ENCODE peak calls at places on chromosomes 7 and 10, in four cellular contexts. D is left ventricle myocardium inferior, V is mammary epithelial cell, K is astrocyte of the cerebellum. F is an unnamed sample.

GRCh38 chr7:151248191-151249033 is at the start of gene SMARCD3:
- DNase-seq in D (peak; percentile 83), V (peak; percentile 16), K (peak; percentile 40), F (no peak)

GRCh38 chr7:146539836-146540235 is 423.2 kb downstream of the CNTNAP2 start:
- DNase-seq in D (no peak), V (no peak), K (no peak), F (no peak)

GRCh38 chr7:14806886-14807285 is 95.7 kb downstream of the DGKB start:
- DNase-seq in D (no peak), V (no peak), K (no peak), F (no peak)

GRCh38 chr7:101094791-101095375 is 9.6 kb downstream of the TRIM56 start:
- DNase-seq in D (no peak), V (no peak), K (no peak), F (peak; percentile 45)

GRCh38 chr10:119546009-119546408 is 3.5 kb upstream of the RGS10 start:
- DNase-seq in D (no peak), V (no peak), K (no peak), F (no peak)

GRCh38 chr7:117015258-117016184 is 62.2 kb downstream of the ST7 start:
- DNase-seq in D (no peak), V (peak; percentile 47), K (no peak), F (peak; percentile 47)

GRCh38 chr10:74968621-74969019 is 142.2 kb downstream of the KAT6B start:
- DNase-seq in D (no peak), V (no peak), K (no peak), F (no peak)

GRCh38 chr10:132302421-132302820 is 5.3 kb downstream of the STK32C start:
- DNase-seq in D (no peak), V (no peak), K (no peak), F (no peak)

GRCh38 chr10:112217413-112218390 is 34.1 kb upstream of the GPAM start:
- DNase-seq in D (no peak), V (no peak), K (no peak), F (no peak)

GRCh38 chr7:142669074-142669654 is 80.1 kb upstream of the PRSS1 start:
- DNase-seq in D (no peak), V (peak; percentile 4), K (peak; percentile 9), F (peak; percentile 39)

GRCh38 chr7:98240961-98241673 is 10.9 kb downstream of the TECPR1 start:
- DNase-seq in D (no peak), V (no peak), K (peak; percentile 13), F (peak; percentile 18)

GRCh38 chr10:59126992-59127391 is 49.5 kb upstream of the PHYHIPL start:
- DNase-seq in D (no peak), V (peak; percentile 5), K (no peak), F (peak; percentile 42)

GRCh38 chr7:101303102-101303701 is 18.4 kb downstream of the IFT22 start:
- DNase-seq in D (no peak), V (no peak), K (no peak), F (no peak)

GRCh38 chr7:68866136-68866535 is 732.1 kb upstream of the AUTS2 start:
- DNase-seq in D (no peak), V (no peak), K (no peak), F (no peak)

GRCh38 chr10:29840516-29841276 is 205.9 kb upstream of the SVIL start:
- DNase-seq in D (no peak), V (peak; percentile 38), K (no peak), F (peak; percentile 4)

GRCh38 chr10:70834448-70835151 is 18.9 kb downstream of the SGPL1 start:
- DNase-seq in D (no peak), V (no peak), K (no peak), F (no peak)

GRCh38 chr10:36023939-36024338 is 381.8 kb upstream of the FZD8 start:
- DNase-seq in D (no peak), V (peak; percentile 84), K (peak; percentile 45), F (peak; percentile 85)

GRCh38 chr7:1320616-1321289 is 88.1 kb downstream of the UNCX start:
- DNase-seq in D (no peak), V (no peak), K (no peak), F (no peak)

DNA sequence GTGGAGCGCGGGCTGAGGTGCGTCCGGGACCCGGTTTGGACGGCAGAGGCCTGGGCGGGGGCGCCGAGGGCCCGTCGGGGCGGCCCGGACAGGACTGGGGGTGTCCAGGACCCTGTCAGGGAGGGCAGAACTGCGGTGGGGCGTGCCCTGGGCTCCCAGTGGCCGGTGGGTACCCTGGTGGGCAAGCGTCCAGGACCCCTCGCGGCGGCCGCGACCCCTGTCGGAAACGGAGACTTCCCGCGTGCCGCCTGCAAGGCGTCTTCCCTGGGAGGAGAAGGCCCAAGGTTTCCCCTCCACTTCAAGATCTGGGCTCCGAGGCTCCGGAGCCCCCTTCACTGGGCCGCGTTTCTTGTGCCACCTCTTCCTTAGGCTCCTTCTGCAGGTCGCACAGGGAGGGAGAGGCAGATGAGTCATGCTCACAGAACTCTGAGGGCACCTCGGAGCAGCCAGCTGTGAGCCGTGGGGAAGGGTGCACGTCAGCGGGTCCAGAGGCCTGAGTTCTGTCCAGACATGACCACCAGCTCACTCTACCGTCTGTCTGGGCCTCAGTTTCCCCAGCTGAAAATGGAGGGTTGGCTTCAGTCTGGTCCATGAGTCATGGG is 536 bp downstream of the ALOX5 start:
- DNase-seq in D (no peak), V (peak; percentile 29), K (no peak), F (peak; percentile 38)
- TF ChIP-seq CTCF in D (no peak), V (no peak), K (no peak), F (no peak)

GRCh38 chr10:47339759-47340612 is 8.2 kb upstream of the RBP3 start:
- DNase-seq in D (no peak), V (no peak), K (no peak), F (no peak)
- H3K4me3 ChIP-seq in D (no peak overlapping the region), V (no peak overlapping the region), K (no peak overlapping the region), F (no peak overlapping the region)

DNA sequence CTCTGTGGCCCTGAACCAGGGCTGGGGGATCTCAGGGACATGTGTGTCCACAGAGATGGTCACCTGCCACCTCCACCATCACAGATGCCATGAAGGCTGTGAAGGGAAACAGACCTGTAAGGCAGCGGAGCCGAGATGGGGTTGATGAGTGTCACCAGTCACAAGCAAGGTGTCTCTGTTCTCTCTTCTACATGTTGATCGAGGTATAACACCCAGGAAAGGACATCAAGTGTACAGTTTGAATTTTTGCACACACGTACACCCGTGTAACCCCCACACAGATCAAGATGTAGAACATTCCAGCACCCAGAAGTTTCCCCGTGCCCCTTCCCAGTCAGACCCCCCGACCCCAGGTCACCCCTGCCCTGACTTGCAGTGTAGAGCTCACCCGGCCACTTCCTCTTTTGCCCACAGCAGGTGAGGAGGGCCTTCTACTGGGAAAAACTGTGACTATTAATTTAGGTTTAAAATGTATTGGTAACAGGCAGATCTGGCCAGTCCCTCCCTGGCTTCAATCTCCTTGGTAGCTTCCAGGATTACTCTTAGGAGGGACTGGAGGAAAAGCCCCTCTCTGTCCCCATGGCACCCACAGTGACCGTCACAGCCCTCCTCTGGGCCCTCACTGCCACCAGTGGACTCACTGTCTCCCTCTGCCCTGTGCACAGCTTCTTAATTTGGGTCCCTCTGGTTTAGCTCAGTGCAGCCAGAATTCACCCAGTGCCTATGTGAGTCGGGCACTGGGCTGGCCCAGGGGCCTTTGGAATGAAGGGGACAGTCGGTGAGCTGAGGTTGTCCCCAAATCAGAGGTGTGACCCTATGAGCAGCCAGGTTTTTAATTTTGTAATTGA is 108.2 kb downstream of the LHPP start:
- DNase-seq in D (no peak), V (no peak), K (no peak), F (no peak)
- TF ChIP-seq CTCF in D (no peak), V (no peak), K (no peak), F (no peak)

GRCh38 chr10:88386204-88386877 is 196.8 kb downstream of the RNLS start:
- DNase-seq in D (no peak), V (peak; percentile 44), K (no peak), F (peak; percentile 79)
- H3K4me3 ChIP-seq in D (peak overlapping the region; percentile 46), V (no peak overlapping the region), K (no peak overlapping the region), F (no peak overlapping the region)

GRCh38 chr10:78964274-78964951 is 104.4 kb upstream of the ZMIZ1 start:
- DNase-seq in D (no peak), V (no peak), K (no peak), F (no peak)
- TF ChIP-seq CTCF in D (no peak), V (peak; percentile 16), K (no peak), F (no peak)

DNA sequence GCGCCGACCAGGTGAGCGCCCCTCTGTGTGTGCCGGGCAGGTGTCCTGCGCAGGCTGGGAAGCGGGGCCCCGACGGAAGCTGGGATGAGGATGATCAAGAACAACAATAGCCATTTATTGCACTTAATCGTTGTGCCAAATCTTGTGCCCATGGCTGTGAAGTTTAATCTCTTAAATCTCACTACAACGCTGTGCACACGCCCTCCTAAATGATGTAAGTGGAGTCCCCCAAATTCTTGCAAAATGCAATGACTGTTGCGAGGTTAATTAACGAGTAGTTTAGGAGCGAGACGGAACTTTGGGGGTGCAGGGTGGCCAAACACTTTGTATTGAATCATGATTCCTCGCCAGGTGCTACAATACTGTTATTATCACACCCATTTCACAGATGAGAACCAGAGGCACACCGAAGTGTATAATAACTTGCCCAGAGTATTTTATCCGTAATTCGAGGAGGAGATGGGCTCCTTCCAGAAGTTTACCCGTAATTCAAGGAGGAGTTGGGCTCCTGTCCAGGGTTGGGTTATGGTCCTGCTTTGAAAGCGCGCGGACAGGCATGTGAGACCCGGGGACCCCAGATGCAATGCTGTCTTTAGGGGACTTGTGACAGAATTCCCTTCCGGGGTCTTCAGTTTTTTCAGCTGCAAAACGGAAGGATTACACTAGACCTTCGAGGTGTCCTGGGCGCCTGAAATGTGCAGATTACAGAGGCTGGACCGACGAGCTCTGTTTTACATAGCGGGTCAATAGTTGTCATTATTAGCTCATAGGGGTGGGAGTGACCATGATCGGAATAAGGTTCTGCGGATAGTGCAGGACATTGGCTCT is 1.0 kb downstream of the FFAR4 start:
- DNase-seq in D (no peak), V (no peak), K (no peak), F (no peak)
- H3K4me3 ChIP-seq in D (peak overlapping the region; percentile 51), V (no peak overlapping the region), K (no peak overlapping the region), F (no peak overlapping the region)

GRCh38 chr7:129493555-129493954 is 8.8 kb upstream of the SMKR1 start:
- DNase-seq in D (no peak), V (no peak), K (no peak), F (peak; percentile 30)
- TF ChIP-seq CTCF in D (no peak), V (peak; percentile 42), K (peak; percentile 24), F (no peak)

DNA sequence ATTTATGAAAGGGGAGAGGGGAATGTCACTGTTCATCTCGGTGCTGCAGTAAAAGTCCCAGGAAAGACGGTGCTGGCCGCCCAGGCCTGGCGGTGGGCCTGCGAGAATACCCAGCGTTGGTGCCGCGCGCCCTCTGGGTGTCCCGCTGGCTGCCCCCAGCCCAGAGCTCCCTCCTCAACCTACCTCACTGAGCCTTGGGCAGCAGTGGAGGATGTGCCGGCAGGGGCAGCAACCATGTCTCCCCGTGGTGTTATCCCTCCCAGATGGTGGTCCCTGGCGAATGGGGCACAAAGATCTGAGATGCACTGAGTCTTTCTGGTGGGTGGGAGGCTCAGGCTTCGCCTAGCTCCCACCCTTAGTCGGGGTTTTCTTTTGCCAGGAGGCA is 9.4 kb upstream of the TLX1 start:
- DNase-seq in D (no peak), V (no peak), K (no peak), F (no peak)
- H3K4me3 ChIP-seq in D (peak overlapping the region; percentile 69), V (no peak overlapping the region), K (no peak overlapping the region), F (no peak overlapping the region)

GRCh38 chr10:110382695-110383094 is 78.0 kb upstream of the SMNDC1 start:
- DNase-seq in D (no peak), V (no peak), K (no peak), F (no peak)
- TF ChIP-seq CTCF in D (no peak), V (no peak), K (no peak), F (no peak)

F was measured in bronchial epithelial cell.